ENCODE peak calls at places on chromosomes 11 and 22, in four cellular contexts. E is endothelial cell of umbilical vein, R is suprapubic skin, D is esophagus squamous epithelium. P is an unnamed sample.

GRCh38 chr11:119382101-119382500 is 611 bp upstream of the USP2 start:
- DNase-seq in E (no peak), R (no peak), D (no peak), P (no peak)

GRCh38 chr11:75239551-75240290 is 853 bp upstream of the TPBGL start:
- DNase-seq in E (no peak), R (no peak), D (no peak), P (no peak)

GRCh38 chr11:32068134-32068533 is 22.7 kb upstream of the RCN1 start:
- DNase-seq in D (no peak), R (no peak), E (no peak), P (no peak)

GRCh38 chr22:44259366-44260215 is 53.2 kb downstream of the SHISAL1 start:
- DNase-seq in E (no peak), R (peak; percentile 34), D (no peak), P (no peak)

GRCh38 chr11:123674297-123674696 is 19.9 kb upstream of the SCN3B start:
- DNase-seq in E (no peak), D (no peak), R (no peak), P (no peak)

GRCh38 chr11:19453893-19454292 is 213.1 kb upstream of the E2F8 start:
- DNase-seq in R (no peak), E (no peak), D (no peak), P (no peak)

GRCh38 chr11:19992998-19993397 is 167.3 kb downstream of the DBX1 start:
- DNase-seq in R (no peak), E (no peak), D (no peak), P (no peak)

GRCh38 chr11:130428271-130428670 is at the start of gene ADAMTS8:
- DNase-seq in R (no peak), E (no peak), D (no peak), P (no peak)

GRCh38 chr11:14358729-14359439 is at the start of gene RRAS2:
- DNase-seq in D (no peak), E (peak; percentile 77), R (peak; percentile 79), P (peak; percentile 77)

GRCh38 chr11:14360976-14361375 is 2.0 kb upstream of the RRAS2 start:
- DNase-seq in D (no peak), R (no peak), E (no peak), P (no peak)

GRCh38 chr11:14361951-14362350 is 3.0 kb upstream of the RRAS2 start:
- DNase-seq in D (no peak), R (no peak), E (no peak), P (no peak)

GRCh38 chr11:14357843-14358728 is 897 bp downstream of the RRAS2 start:
- DNase-seq in D (no peak), R (peak; percentile 78), E (peak; percentile 65), P (peak; percentile 75)

GRCh38 chr11:14359573-14360031 is 619 bp upstream of the RRAS2 start:
- DNase-seq in E (no peak), R (no peak), D (no peak), P (no peak)
- H3K27ac ChIP-seq in E (no peak overlapping the region), R (no peak overlapping the region), D (peak overlapping the region; percentile 91), P (no peak overlapping the region)

DNA sequence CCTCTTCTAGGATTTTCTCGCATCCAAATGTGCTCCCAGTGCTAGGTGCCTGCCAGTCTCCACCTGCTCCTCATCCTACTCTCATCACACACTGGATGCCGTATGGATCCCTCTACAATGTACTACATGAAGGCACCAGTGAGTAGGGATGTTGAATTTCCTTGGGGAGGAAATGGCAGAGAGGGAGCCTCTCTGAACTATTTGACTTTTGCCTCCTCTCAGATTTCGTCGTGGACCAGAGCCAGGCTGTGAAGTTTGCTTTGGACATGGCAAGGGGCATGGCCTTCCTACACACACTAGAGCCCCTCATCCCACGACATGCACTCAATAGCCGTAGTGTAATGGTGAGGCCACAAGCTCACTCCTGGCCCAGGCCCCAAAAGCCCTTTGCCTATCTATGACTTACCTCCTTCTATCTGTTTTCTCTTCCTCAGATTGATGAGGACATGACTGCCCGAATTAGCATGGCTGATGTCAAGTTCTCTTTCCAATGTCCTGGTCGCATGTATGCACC is 2.5 kb downstream of the TAF10 start:
- DNase-seq in D (no peak), R (no peak), E (no peak), P (peak; percentile 26)
- H3K27ac ChIP-seq in D (peak overlapping the region; percentile 99), R (no peak overlapping the region), E (no peak overlapping the region), P (no peak overlapping the region)

DNA sequence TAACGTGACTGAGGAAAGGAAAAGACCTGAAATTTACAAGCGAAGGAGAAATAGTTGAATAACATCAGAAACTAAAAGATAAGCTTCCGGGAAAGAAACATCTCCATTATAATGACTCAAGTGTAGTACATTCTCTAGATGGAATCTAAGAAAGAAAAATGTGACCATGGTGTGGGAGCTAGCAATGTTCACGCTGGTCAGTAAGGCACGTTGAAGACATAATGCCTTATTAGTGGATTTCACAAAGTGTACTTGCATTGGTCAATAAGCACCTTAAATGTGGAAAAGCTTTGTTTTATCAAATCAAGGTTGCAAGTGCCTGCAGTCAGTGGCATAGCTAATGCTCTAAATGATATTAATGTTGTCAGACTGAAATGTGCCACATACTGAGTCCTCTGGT is 2.8 kb upstream of the LARGE1 start:
- DNase-seq in D (no peak), E (no peak), R (no peak), P (no peak)
- H3K27ac ChIP-seq in D (no peak overlapping the region), E (no peak overlapping the region), R (no peak overlapping the region), P (no peak overlapping the region)

DNA sequence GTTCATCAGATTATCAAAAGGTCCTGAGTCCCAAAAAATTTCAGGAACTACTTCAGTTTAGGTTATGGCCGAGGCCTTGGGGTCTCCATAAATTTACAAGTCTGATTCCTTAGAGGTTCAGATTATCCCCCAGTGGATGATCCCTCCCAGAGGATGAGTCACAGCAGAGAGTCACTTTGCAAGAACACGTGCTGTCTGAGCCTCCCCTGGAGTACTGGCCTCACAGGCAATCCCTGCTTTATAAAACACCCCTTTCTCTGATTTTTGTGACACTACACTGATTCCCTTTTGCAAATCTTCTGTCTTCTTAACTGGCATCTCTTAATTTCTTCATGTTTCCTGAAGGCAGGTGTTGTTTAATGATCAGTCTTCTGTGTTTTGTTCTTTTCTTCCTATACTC is 45.3 kb downstream of the CCDC34 start:
- DNase-seq in R (no peak), E (no peak), D (no peak), P (no peak)
- H3K27ac ChIP-seq in R (no peak overlapping the region), E (no peak overlapping the region), D (no peak overlapping the region), P (no peak overlapping the region)